ENCODE peak calls at places on chromosomes 6 and 20, in nine cellular contexts. C is A549, O is stomach, B is transverse colon, D is SK-N-SH, Z is upper lobe of left lung, I is K562, N is H1, W is ovary. J is an unnamed sample.

GRCh38 chr20:46509523-46509922 is 3.8 kb downstream of the ZNF334 start:
- DNase-seq in B (no peak), I (no peak), D (no peak), W (no peak), Z (no peak), N (no peak), O (no peak), C (no peak), J (no peak)

GRCh38 chr6:45827952-45828530 is 187.6 kb downstream of the CLIC5 start:
- DNase-seq in Z (no peak), I (no peak), W (no peak), N (no peak), B (peak), O (no peak), D (no peak), C (no peak), J (no peak)

GRCh38 chr6:12343122-12343439 is 52.9 kb downstream of the EDN1 start:
- DNase-seq in D (no peak), Z (no peak), I (no peak), B (no peak), O (no peak), W (no peak), C (no peak), N (no peak), J (no peak)

GRCh38 chr20:46356195-46357029 is 48.1 kb upstream of the CDH22 start:
- DNase-seq in D (no peak), B (no peak), N (no peak), O (no peak), I (no peak), Z (peak), C (no peak), W (no peak), J (no peak)

GRCh38 chr20:19935842-19936241 is 81.3 kb upstream of the NAA20 start:
- DNase-seq in B (peak), C (no peak), Z (no peak), I (no peak), W (no peak), N (no peak), O (peak), D (no peak), J (no peak)

GRCh38 chr6:168049277-168049676 is 29.7 kb downstream of the FRMD1 start:
- DNase-seq in N (no peak), D (no peak), B (no peak), Z (no peak), W (no peak), O (no peak), I (no peak), C (no peak), J (no peak)

GRCh38 chr20:33558348-33559144 is 68.7 kb downstream of the CBFA2T2 start:
- DNase-seq in W (no peak), B (no peak), Z (no peak), I (no peak), C (no peak), O (no peak), D (no peak), N (no peak), J (no peak)

GRCh38 chr20:46371656-46372055 is 34.8 kb downstream of the ELMO2 start:
- DNase-seq in W (no peak), B (no peak), O (no peak), I (no peak), D (no peak), Z (no peak), N (no peak), C (no peak), J (no peak)

GRCh38 chr6:35209081-35209480 is 4.7 kb upstream of the SCUBE3 start:
- DNase-seq in Z (no peak), I (no peak), C (no peak), N (no peak), W (no peak), D (no peak), B (no peak), O (no peak), J (no peak)

GRCh38 chr6:14192186-14192788 is 74.7 kb downstream of the CD83 start:
- DNase-seq in Z (no peak), I (no peak), W (no peak), C (no peak), O (no peak), B (no peak), D (no peak), N (no peak), J (no peak)

GRCh38 chr6:113723182-113723581 is 134.0 kb upstream of the MARCKS start:
- DNase-seq in Z (no peak), O (no peak), D (no peak), W (no peak), B (no peak), N (no peak), C (no peak), I (no peak), J (no peak)
- H3K4me3 ChIP-seq in Z (no peak), O (no peak), D (no peak), W (no peak), B (no peak), N (no peak), C (no peak), I (no peak), J (no peak)

GRCh38 chr6:132733288-132733687 is 19.4 kb upstream of the VNN1 start:
- DNase-seq in W (no peak), D (no peak), O (no peak), Z (no peak), B (no peak), I (no peak), C (no peak), N (no peak), J (no peak)

GRCh38 chr6:132731086-132731485 is 17.2 kb upstream of the VNN1 start:
- DNase-seq in C (no peak), I (no peak), N (no peak), O (no peak), Z (no peak), W (no peak), D (no peak), B (no peak), J (no peak)

GRCh38 chr6:132736239-132736638 is 21.5 kb downstream of the VNN2 start:
- DNase-seq in I (no peak), Z (no peak), N (no peak), D (no peak), B (no peak), O (no peak), C (no peak), W (no peak), J (no peak)

GRCh38 chr6:132733814-132734213 is 20.0 kb upstream of the VNN1 start:
- DNase-seq in D (no peak), N (no peak), C (no peak), O (no peak), B (no peak), I (no peak), W (no peak), Z (no peak), J (no peak)

GRCh38 chr6:132734694-132735236 is 20.9 kb upstream of the VNN1 start:
- DNase-seq in O (no peak), D (no peak), I (no peak), W (no peak), C (no peak), N (no peak), B (no peak), Z (no peak), J (peak)
- TF ChIP-seq EP300 in O (no peak), D (no peak), I (no peak), W (no peak), C (no peak), N (no peak), B (no peak), Z (peak), J (peak)

DNA sequence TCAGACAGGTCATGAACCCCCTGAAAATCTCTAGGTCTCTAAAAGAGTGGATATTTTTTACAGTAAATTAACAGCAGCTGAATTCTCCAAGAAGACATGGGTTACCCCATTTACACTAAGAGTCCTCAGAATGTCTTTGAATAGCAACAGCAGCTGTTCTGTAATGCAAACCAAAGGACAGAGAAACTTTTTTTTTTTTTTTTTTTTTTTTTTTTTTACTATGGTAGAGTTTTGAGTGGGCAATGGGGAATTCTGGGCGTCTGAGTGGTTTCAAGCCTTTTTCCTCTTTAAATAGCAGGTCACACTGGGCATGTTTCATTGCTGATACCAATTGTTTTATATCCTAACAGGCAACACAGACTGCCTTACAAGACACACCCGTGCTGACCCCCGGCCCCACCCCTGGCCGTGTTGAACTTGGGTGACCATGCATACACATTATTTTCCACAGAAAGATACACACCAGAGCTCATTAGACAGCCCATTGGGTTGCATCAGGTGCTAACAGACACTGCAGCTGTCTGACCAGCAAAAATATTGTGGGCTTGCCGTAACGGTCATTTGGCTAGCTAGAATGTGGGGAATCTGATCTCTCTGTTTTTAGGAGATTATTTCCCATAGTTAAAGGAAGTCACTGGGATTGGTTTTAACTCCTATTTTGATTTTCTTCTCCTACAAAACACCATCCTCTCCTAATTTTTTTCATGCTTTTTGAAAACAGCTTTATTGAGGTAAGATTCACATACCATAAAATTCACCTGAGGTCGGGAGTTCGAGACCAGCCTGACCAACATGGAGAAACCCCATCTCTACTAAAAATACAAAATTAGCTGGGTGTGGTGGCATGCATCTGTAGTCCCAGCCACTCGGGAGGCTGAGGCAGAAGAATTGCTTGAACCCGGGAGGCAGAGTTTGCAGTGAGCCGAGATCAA is 26.7 kb upstream of the IRF4 start:
- DNase-seq in D (no peak), O (no peak), I (no peak), C (no peak), W (no peak), B (no peak), Z (peak), N (no peak), J (no peak)
- H3K4me3 ChIP-seq in D (no peak), O (no peak), I (no peak), C (no peak), W (no peak), B (no peak), Z (no peak), N (no peak), J (no peak)

DNA sequence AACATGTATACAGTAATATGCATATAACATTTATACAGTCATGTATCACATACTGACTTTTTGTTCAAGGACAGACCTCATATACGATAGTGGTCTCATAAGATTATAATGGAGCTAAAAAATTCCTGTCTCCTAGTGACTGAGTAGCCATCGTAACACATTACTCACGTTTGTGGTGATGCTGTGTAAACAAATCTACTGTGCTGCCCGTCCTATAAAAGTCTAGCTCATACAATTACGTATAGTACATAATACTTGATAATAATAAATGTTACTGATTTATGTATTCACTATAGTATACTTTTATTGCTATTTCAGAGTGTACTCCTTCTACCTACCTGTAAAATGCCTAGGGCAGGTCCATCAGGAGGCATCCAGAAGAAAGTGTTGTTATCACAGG is 17.4 kb downstream of the SERAC1 start:
- DNase-seq in C (no peak), Z (no peak), D (no peak), O (no peak), B (no peak), N (no peak), W (no peak), I (no peak), J (no peak)
- TF ChIP-seq EP300 in C (no peak), Z (no peak), D (no peak), O (no peak), B (no peak), N (no peak), W (no peak), I (no peak), J (no peak)

GRCh38 chr6:2817778-2818443 is 23.8 kb downstream of the SERPINB1 start:
- DNase-seq in C (no peak), B (no peak), D (no peak), I (no peak), Z (no peak), O (no peak), W (no peak), N (no peak), J (no peak)

GRCh38 chr6:2821554-2821953 is 20.1 kb downstream of the SERPINB1 start:
- DNase-seq in I (no peak), D (no peak), O (no peak), Z (no peak), W (no peak), B (no peak), N (no peak), C (no peak), J (no peak)

GRCh38 chr6:2818593-2818992 is 23.1 kb downstream of the SERPINB1 start:
- DNase-seq in I (no peak), B (peak), Z (no peak), D (no peak), N (no peak), C (no peak), W (no peak), O (no peak), J (no peak)

GRCh38 chr6:2819891-2820814 is 21.5 kb downstream of the SERPINB1 start:
- DNase-seq in I (no peak), B (no peak), W (no peak), D (no peak), O (no peak), Z (no peak), N (no peak), C (no peak), J (no peak)

DNA sequence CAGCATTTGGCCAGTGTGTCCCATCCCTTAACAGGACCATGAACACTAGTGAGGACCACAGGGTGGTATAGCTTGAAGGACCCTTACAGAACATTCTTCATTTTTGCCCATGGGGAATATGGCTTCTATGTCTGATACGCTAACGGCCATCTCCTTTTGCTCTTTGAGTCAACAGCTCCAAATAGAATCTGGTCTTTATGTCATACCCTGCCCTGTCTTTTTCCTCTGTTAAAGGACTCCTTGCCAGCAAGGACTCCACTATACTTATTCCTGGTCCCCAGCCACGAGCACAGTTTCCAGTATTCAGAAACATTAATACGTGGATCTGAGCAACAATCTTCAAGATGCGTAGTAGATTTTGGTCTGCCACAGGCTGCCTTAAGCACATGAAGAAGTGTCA is 22.5 kb downstream of the SERPINB1 start:
- DNase-seq in O (no peak), Z (no peak), C (no peak), B (no peak), I (no peak), D (no peak), W (no peak), N (no peak), J (no peak)
- H3K4me3 ChIP-seq in O (no peak), Z (no peak), C (no peak), B (no peak), I (no peak), D (no peak), W (no peak), N (no peak), J (no peak)

GRCh38 chr20:37393863-37394542 is 48.1 kb downstream of the SRC start:
- DNase-seq in W (no peak), B (no peak), N (no peak), Z (no peak), I (no peak), C (no peak), D (peak), O (no peak), J (no peak)
- TF ChIP-seq EP300 in W (no peak), B (no peak), N (no peak), Z (no peak), I (no peak), C (no peak), D (no peak), O (no peak), J (no peak)

GRCh38 chr20:51512645-51513044 is 29.9 kb downstream of the NFATC2 start:
- DNase-seq in C (no peak), O (no peak), N (no peak), W (no peak), B (no peak), Z (no peak), D (no peak), I (no peak), J (no peak)

GRCh38 chr20:51513545-51513944 is 29.0 kb downstream of the NFATC2 start:
- DNase-seq in D (no peak), N (no peak), Z (no peak), O (no peak), C (no peak), I (peak), W (no peak), B (no peak), J (no peak)

GRCh38 chr20:51510169-51510568 is 32.4 kb downstream of the NFATC2 start:
- DNase-seq in B (no peak), D (no peak), W (no peak), Z (no peak), O (no peak), C (no peak), I (no peak), N (no peak), J (no peak)

GRCh38 chr20:51510961-51511360 is 31.6 kb downstream of the NFATC2 start:
- DNase-seq in B (no peak), Z (no peak), W (no peak), I (no peak), C (no peak), D (no peak), N (no peak), O (no peak), J (no peak)

GRCh38 chr20:51511861-51512619 is 30.5 kb downstream of the NFATC2 start:
- DNase-seq in D (no peak), Z (no peak), W (no peak), C (no peak), I (no peak), N (no peak), B (no peak), O (no peak), J (no peak)
- H3K4me3 ChIP-seq in D (no peak), Z (no peak), W (no peak), C (no peak), I (no peak), N (no peak), B (no peak), O (no peak), J (no peak)

GRCh38 chr20:1887756-1888155 is 7.5 kb upstream of the SIRPA start:
- DNase-seq in B (no peak), C (no peak), O (no peak), D (no peak), W (no peak), N (no peak), Z (no peak), I (no peak), J (no peak)
- TF ChIP-seq EP300 in B (no peak), C (no peak), O (no peak), D (no peak), W (no peak), N (no peak), Z (no peak), I (no peak), J (no peak)

DNA sequence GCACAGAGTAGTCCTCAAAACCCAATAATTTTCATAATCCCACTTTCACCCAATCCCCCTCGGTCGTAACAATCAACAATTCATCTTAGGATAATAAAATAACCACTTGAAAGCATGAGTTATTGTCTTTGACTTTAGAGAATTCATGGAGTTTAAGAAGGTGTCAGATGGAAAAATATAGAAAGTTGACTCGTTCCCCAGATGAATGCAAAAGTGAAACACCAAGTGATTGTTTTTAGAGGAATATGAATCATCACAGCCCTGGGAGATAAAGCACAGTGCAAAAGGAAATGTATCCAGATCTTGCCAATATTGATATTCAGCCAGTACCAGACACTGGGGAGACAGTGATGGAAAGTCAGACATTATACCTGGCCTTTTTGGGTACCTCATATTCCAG is 860.5 kb downstream of the DHX35 start:
- DNase-seq in W (no peak), D (no peak), C (no peak), N (no peak), B (no peak), O (no peak), Z (no peak), I (no peak), J (no peak)
- H3K4me3 ChIP-seq in W (no peak), D (no peak), C (no peak), N (no peak), B (no peak), O (no peak), Z (no peak), I (no peak), J (no peak)

J was measured in tibial nerve.